ENCODE peak calls at places on chromosomes 1 and 21, in nine cellular contexts. A is left ventricle myocardium inferior, O is islet precursor cell, I is myocyte, B is HFFc6, P is H54, X is GM12892, F is NCI-H345, W is mesendoderm. M is an unnamed sample.
A peak's percentile ranks its signal among the peaks of the same experiment; 100 is the strongest.

GRCh38 chr1:92907949-92908684 is 53.1 kb downstream of the DIPK1A start:
- DNase-seq in A (no peak), O (no peak), I (no peak), B (no peak), P (no peak), X (no peak), F (peak; percentile 18), W (no peak), M (no peak)

GRCh38 chr1:164735315-164736052 is 176.5 kb downstream of the PBX1 start:
- DNase-seq in A (no peak), O (peak; percentile 93), I (peak; percentile 36), B (peak; percentile 91), P (no peak), X (no peak), F (peak; percentile 15), W (no peak), M (no peak)

GRCh38 chr1:101451888-101452287 is 215.1 kb downstream of the S1PR1 start:
- DNase-seq in A (no peak), O (no peak), I (no peak), B (no peak), P (no peak), X (no peak), F (no peak), W (no peak), M (no peak)

GRCh38 chr1:11749203-11749689 is 12.7 kb upstream of the C1orf167 start:
- DNase-seq in A (peak; percentile 33), O (peak; percentile 76), I (peak; percentile 30), B (peak; percentile 17), P (peak; percentile 76), X (peak; percentile 89), F (no peak), W (peak; percentile 89), M (peak; percentile 90)

GRCh38 chr1:26284597-26285351 is 4.9 kb downstream of the SH3BGRL3 start:
- DNase-seq in A (peak; percentile 65), O (peak; percentile 91), I (peak; percentile 95), B (peak; percentile 92), P (peak; percentile 82), X (peak; percentile 72), F (peak; percentile 15), W (peak; percentile 82), M (peak; percentile 92)

GRCh38 chr1:77509051-77509492 is 173.4 kb downstream of the ZZZ3 start:
- DNase-seq in A (no peak), O (no peak), I (no peak), B (no peak), P (no peak), X (no peak), F (no peak), W (no peak), M (no peak)

GRCh38 chr1:246573481-246573880 is 7.2 kb downstream of the CNST start:
- DNase-seq in A (no peak), O (no peak), I (no peak), B (no peak), P (no peak), X (no peak), F (no peak), W (no peak), M (no peak)

GRCh38 chr1:145846191-145846590 is 761 bp downstream of the NUDT17 start:
- DNase-seq in A (no peak), O (peak; percentile 63), I (peak; percentile 65), B (peak; percentile 30), P (no peak), X (peak; percentile 62), F (peak; percentile 53), W (peak; percentile 65), M (peak; percentile 82)

GRCh38 chr1:205656236-205656635 is 24.1 kb downstream of the SLC45A3 start:
- DNase-seq in A (no peak), O (no peak), I (peak; percentile 41), B (no peak), P (no peak), X (no peak), F (no peak), W (no peak), M (no peak)

GRCh38 chr1:15777913-15778707 is 19.5 kb downstream of the FBLIM1 start:
- DNase-seq in A (no peak), O (no peak), I (no peak), B (no peak), P (no peak), X (no peak), F (no peak), W (no peak), M (no peak)

GRCh38 chr21:38696617-38697016 is 109.1 kb upstream of the ETS2 start:
- DNase-seq in A (no peak), O (no peak), I (no peak), B (no peak), P (no peak), X (no peak), F (no peak), W (no peak), M (no peak)

GRCh38 chr1:165683848-165684485 is 14.4 kb downstream of the ALDH9A1 start:
- DNase-seq in A (no peak), O (no peak), I (no peak), B (no peak), P (no peak), X (no peak), F (no peak), W (no peak), M (no peak)

GRCh38 chr1:94617957-94618739 is 76.6 kb upstream of the F3 start:
- DNase-seq in A (no peak), O (peak; percentile 12), I (no peak), B (no peak), P (no peak), X (no peak), F (no peak), W (no peak), M (peak; percentile 44)

GRCh38 chr1:236282719-236283118 is 961 bp upstream of the ERO1B start:
- DNase-seq in A (no peak), O (no peak), I (no peak), B (no peak), P (no peak), X (no peak), F (no peak), W (no peak), M (no peak)

GRCh38 chr1:204046346-204046745 is 26.6 kb upstream of the SOX13 start:
- DNase-seq in A (no peak), O (no peak), I (no peak), B (no peak), P (no peak), X (no peak), F (no peak), W (no peak), M (no peak)

M was measured in endodermal cell.